ENCODE peak calls at places on chromosome 1, in ten cellular contexts. K is activated CD8-positive, alpha-beta memory T cell treated with anti-CD3 and anti-CD28 coated beads, Interleukin-2, amount 50 U/mL, for 4 hours; H is activated T-cell treated with anti-CD3 and anti-CD28 coated beads, Interleukin-2, amount 50 U/mL, for 24 hours; J is NCI-H2171 treated with DMSO at 0.1 percent for 48 hours; G is nucleus accumbens; N is NCI-H1048; E is head of caudate nucleus; U is GM04503; M is IMR-90; D is osteocyte. C is an unnamed sample.

GRCh38 chr1:174958396-174958795 is 41.4 kb upstream of the CACYBP start:
- DNase-seq in G (no peak), K (no peak), M (no peak), D (no peak), U (no peak), J (no peak), H (no peak), N (no peak), E (no peak), C (no peak)

GRCh38 chr1:215645182-215645581 is 78.1 kb downstream of the KCTD3 start:
- DNase-seq in D (no peak), H (no peak), E (no peak), J (no peak), M (no peak), N (no peak), U (no peak), G (no peak), K (no peak), C (no peak)

GRCh38 chr1:224317383-224318045 is 12.5 kb downstream of the NVL start:
- DNase-seq in J (peak; percentile 65), M (no peak), E (no peak), U (no peak), K (no peak), G (no peak), N (no peak), D (no peak), H (no peak), C (no peak)

GRCh38 chr1:54955359-54955758 is 25.1 kb upstream of the TMEM61 start:
- DNase-seq in N (no peak), J (no peak), M (peak; percentile 48), E (no peak), G (no peak), K (no peak), H (no peak), D (no peak), U (no peak), C (no peak)

GRCh38 chr1:172145231-172145651 is 275.2 kb upstream of the C1orf105 start:
- DNase-seq in J (no peak), G (no peak), D (no peak), K (no peak), E (no peak), U (no peak), H (no peak), M (peak; percentile 70), N (no peak), C (no peak)

GRCh38 chr1:245091818-245092637 is 62.8 kb upstream of the KIF26B start:
- DNase-seq in M (peak; percentile 99), G (no peak), K (no peak), H (no peak), U (peak; percentile 89), D (no peak), J (peak; percentile 7), E (no peak), N (no peak), C (no peak)

GRCh38 chr1:54332781-54333585 is 73.2 kb downstream of the SSBP3 start:
- DNase-seq in M (no peak), U (no peak), K (no peak), H (no peak), D (no peak), G (no peak), E (no peak), N (no peak), J (no peak), C (no peak)

GRCh38 chr1:201436461-201436860 is 14.9 kb upstream of the TNNI1 start:
- DNase-seq in E (no peak), M (peak; percentile 26), K (no peak), D (no peak), G (no peak), J (no peak), N (no peak), H (no peak), U (no peak), C (no peak)

GRCh38 chr1:218779341-218779831 is 394.3 kb upstream of the LYPLAL1 start:
- DNase-seq in N (no peak), M (peak; percentile 64), J (no peak), U (no peak), E (no peak), G (no peak), K (no peak), H (no peak), D (no peak), C (no peak)

GRCh38 chr1:235999259-235999925 is 65.5 kb downstream of the NID1 start:
- DNase-seq in K (peak; percentile 59), J (no peak), M (peak; percentile 99), U (peak; percentile 82), E (no peak), D (no peak), H (peak; percentile 80), G (no peak), N (no peak), C (no peak)